ENCODE peak calls at places on chromosomes 13 and 19, in four cellular contexts. C is hepatocyte, Z is K562, M is endothelial cell of umbilical vein. V is an unnamed sample.

GRCh38 chr19:4566402-4567051 is 7.0 kb upstream of the SEMA6B start:
- DNase-seq in Z (no peak), C (no peak), M (no peak), V (no peak)

GRCh38 chr13:68509734-68510621 is 1279.8 kb upstream of the PCDH9 start:
- DNase-seq in M (no peak), Z (no peak), C (no peak), V (no peak)

GRCh38 chr13:30413842-30414241 is 8.5 kb upstream of the UBE2L5 start:
- DNase-seq in M (no peak), C (no peak), Z (no peak), V (no peak)

GRCh38 chr13:44116562-44117315 is 237.0 kb downstream of the LACC1 start:
- DNase-seq in M (no peak), C (no peak), Z (no peak), V (peak)

GRCh38 chr13:94661396-94661795 is 50.9 kb downstream of the SOX21 start:
- DNase-seq in Z (no peak), C (no peak), M (no peak), V (no peak)

GRCh38 chr13:66940113-66940512 is 290.0 kb downstream of the PCDH9 start:
- DNase-seq in M (peak), Z (no peak), C (no peak), V (no peak)

GRCh38 chr13:45872574-45872973 is 21.0 kb upstream of the SIAH3 start:
- DNase-seq in C (no peak), Z (no peak), M (no peak), V (no peak)

GRCh38 chr19:51470966-51471365 is 7.4 kb upstream of the CEACAM18 start:
- DNase-seq in C (no peak), M (no peak), Z (peak), V (no peak)

GRCh38 chr13:40191186-40191980 is 475.1 kb downstream of the FOXO1 start:
- DNase-seq in M (no peak), C (peak), Z (no peak), V (no peak)

GRCh38 chr13:107586216-107586615 is 629.1 kb downstream of the LIG4 start:
- DNase-seq in Z (no peak), C (no peak), M (peak), V (no peak)

GRCh38 chr13:87669379-87669978 is 1.7 kb upstream of the SLITRK5 start:
- DNase-seq in Z (peak), M (peak), C (peak), V (no peak)

GRCh38 chr13:59641261-59641660 is 522.5 kb downstream of the DIAPH3 start:
- DNase-seq in M (no peak), Z (no peak), C (no peak), V (no peak)

GRCh38 chr19:362683-363082 is 18.1 kb upstream of the MIER2 start:
- DNase-seq in M (no peak), Z (no peak), C (no peak), V (no peak)

GRCh38 chr13:78658630-78659449 is at the start of gene OBI1:
- DNase-seq in Z (peak), M (peak), C (peak), V (peak)

GRCh38 chr13:35475131-35475959 is 1.1 kb downstream of the MAB21L1 start:
- DNase-seq in M (peak), Z (no peak), C (peak), V (no peak)

GRCh38 chr13:106981050-106981449 is 413.1 kb upstream of the ARGLU1 start:
- DNase-seq in M (no peak), Z (no peak), C (peak), V (no peak)

GRCh38 chr13:28569886-28570285 is 75.0 kb upstream of the FLT1 start:
- DNase-seq in M (no peak), C (no peak), Z (no peak), V (no peak)

GRCh38 chr13:91017031-91017668 is 330.3 kb upstream of the MIR17HG start:
- DNase-seq in Z (peak), M (peak), C (peak), V (peak)
- TF ChIP-seq CTCF in Z (no peak), M (peak), C (peak), V (peak)

GRCh38 chr19:47022140-47022536 is 2.5 kb downstream of the NPAS1 start:
- DNase-seq in C (peak), M (no peak), Z (no peak), V (no peak)
- TF ChIP-seq EZH2 in C (no peak), M (no peak), Z (no peak), V (no peak)

DNA sequence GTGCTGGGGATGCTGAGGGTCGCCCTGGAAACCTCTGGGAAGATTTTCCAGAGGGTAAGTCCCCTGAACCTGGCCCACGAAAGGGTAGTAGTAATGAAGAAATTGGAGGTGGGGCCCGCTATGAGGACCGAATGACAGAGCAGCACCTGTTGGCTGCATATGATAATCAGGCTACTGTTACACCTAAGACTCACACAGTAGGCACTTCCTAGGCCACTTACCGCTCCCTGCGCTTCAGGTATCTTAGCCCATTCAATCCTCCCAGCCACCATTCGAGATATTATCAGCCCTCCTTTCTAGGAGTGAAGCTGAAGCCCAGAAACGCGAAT is 4.3 kb upstream of the LRFN3 start:
- DNase-seq in M (no peak), C (no peak), Z (no peak), V (no peak)
- H3K4me3 ChIP-seq in M (no peak), C (no peak), Z (no peak), V (peak)

GRCh38 chr13:33009019-33009418 is 7.2 kb upstream of the KL start:
- DNase-seq in M (no peak), Z (no peak), C (no peak), V (no peak)
- TF ChIP-seq CTCF in M (no peak), Z (no peak), C (no peak), V (no peak)

GRCh38 chr19:41914191-41914834 is 13.9 kb downstream of the ERFL start:
- DNase-seq in C (no peak), Z (no peak), M (no peak), V (no peak)

GRCh38 chr19:41914906-41915247 is 13.4 kb downstream of the ERFL start:
- DNase-seq in C (no peak), M (no peak), Z (no peak), V (peak)

GRCh38 chr19:41913476-41914190 is 14.6 kb downstream of the ERFL start:
- DNase-seq in Z (no peak), C (no peak), M (no peak), V (no peak)

GRCh38 chr19:41916033-41916424 is 12.2 kb downstream of the ERFL start:
- DNase-seq in M (no peak), C (no peak), Z (no peak), V (no peak)

DNA sequence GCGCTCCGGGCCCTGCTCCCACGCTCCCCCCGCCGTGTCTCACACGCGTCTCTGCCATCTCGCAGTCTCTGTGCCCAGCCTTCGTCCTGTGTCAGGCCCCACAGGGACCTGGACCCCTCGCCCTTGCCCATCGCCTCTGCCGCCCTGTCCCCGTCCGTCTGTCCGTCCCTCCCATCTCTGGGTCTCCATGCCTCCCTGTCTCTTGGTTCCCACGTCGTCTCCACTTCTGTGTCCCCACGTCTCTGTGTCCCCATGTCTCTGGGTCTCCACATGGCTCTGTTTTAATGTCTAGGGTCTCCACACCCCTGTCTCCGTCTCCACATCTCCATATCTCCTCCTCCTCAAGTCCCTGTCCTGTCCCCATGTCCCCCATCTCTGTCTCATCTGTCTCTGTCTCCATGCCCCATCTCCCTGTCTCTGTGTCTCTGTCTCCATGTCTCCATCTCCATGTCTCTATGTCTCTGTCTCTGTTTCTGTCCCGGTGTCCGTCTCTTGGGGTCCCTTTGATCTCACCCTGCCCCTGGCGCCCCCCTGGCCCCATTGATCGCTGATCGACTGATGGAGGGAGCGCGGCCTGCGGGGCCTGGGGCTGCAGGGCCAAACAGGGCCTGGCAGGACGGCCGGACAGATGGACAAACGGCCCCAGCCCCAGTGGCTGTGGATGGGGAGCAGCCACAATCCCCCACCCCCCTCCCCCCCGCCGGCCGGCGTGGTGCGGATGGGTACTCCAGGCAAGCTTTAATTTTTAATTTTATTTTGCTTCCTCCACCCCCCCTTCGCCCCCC is 12.8 kb downstream of the ERFL start:
- DNase-seq in M (no peak), Z (no peak), C (no peak), V (no peak)
- TF ChIP-seq EZH2 in M (peak), Z (peak), C (peak), V (no peak)

DNA sequence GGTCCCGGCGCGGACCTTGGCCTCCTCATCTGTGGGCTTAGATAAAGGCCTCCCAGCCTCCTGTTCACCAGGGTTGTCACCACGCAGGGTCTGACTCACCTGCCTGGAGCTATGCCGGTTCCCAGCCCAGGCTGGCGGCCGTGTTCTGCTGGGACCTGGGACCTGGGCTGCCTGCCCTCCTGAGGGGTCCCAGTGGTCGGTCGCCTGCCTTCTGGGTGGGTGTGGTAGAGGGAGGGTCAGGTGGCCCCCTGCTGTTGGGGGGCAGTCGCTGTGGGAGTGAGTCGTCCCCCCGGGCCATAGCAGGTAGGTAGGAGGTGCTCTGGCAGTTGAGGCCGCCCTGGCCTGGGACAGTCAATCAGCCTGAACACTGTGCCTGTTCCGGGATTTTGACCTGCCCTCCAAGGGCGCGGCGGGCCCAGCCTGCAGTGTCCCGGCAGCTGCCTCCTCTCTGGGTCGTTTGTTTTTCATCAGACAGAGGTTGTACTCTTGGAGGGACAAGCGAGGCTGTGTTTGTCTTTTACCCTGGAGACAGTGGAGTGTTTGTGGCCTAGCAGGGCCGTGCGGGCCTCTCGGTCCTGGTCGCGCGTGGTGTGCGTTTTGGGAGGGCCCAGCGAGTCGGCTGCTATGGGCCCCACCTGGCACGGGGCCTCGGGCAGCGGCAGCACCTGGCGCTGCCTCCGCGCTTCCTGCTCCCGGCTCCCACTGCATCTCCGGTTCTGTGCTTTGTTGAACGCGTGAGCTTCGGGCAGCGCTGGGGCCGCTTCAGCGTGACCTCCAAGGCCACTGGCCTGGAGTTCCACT is 2.6 kb downstream of the ADAT3 start:
- DNase-seq in Z (peak), C (peak), M (no peak), V (no peak)
- H3K4me3 ChIP-seq in Z (no peak), C (no peak), M (no peak), V (no peak)

GRCh38 chr13:49116873-49117272 is 103.3 kb upstream of the MLNR start:
- DNase-seq in C (no peak), M (no peak), Z (no peak), V (no peak)
- TF ChIP-seq CTCF in C (no peak), M (no peak), Z (no peak), V (no peak)

V was measured in DND-41.